ENCODE peak calls at places on chromosome 7, in four cellular contexts. T, D, W and M are unnamed samples.

GRCh38 chr7:4747746-4748145 is 27.7 kb upstream of the AP5Z1 start:
- DNase-seq in D (no peak), W (no peak), T (no peak), M (no peak)

GRCh38 chr7:17058568-17058967 is 176.8 kb upstream of the AGR3 start:
- DNase-seq in W (no peak), T (no peak), D (no peak), M (peak; percentile 7)

GRCh38 chr7:46003161-46003560 is 82.1 kb upstream of the IGFBP3 start:
- DNase-seq in T (no peak), W (no peak), D (no peak), M (no peak)

GRCh38 chr7:129210989-129211312 is 13.9 kb upstream of the AHCYL2 start:
- DNase-seq in W (no peak), T (no peak), D (no peak), M (no peak)

GRCh38 chr7:17690030-17690429 is 250.3 kb downstream of the SNX13 start:
- DNase-seq in W (no peak), D (no peak), T (no peak), M (peak; percentile 59)

GRCh38 chr7:102412548-102412947 is 16.4 kb downstream of the PRKRIP1 start:
- DNase-seq in W (peak; percentile 55), T (peak; percentile 71), D (no peak), M (no peak)

GRCh38 chr7:24715661-24716479 is 41.4 kb downstream of the GSDME start:
- DNase-seq in T (no peak), D (no peak), W (no peak), M (peak; percentile 47)

GRCh38 chr7:36970551-36971514 is 246.5 kb upstream of the AOAH start:
- DNase-seq in W (no peak), T (no peak), D (no peak), M (no peak)

GRCh38 chr7:8408871-8409270 is 24.5 kb upstream of the NXPH1 start:
- DNase-seq in T (no peak), W (no peak), D (no peak), M (no peak)

GRCh38 chr7:136348542-136348941 is 371.4 kb upstream of the MTPN start:
- DNase-seq in T (no peak), D (no peak), W (peak; percentile 87), M (no peak)

GRCh38 chr7:44177570-44178131 is 11.6 kb downstream of the GCK start:
- DNase-seq in W (peak; percentile 57), T (no peak), D (no peak), M (peak; percentile 82)

GRCh38 chr7:155190608-155191536 is 106.8 kb upstream of the INSIG1 start:
- DNase-seq in D (no peak), W (no peak), T (no peak), M (no peak)

GRCh38 chr7:107996072-107996824 is 6.7 kb downstream of the LAMB1 start:
- DNase-seq in W (no peak), D (no peak), T (no peak), M (no peak)

GRCh38 chr7:27201231-27202017 is 1.5 kb upstream of the HOXA13 start:
- DNase-seq in T (peak; percentile 18), D (peak; percentile 67), W (no peak), M (no peak)

GRCh38 chr7:77855371-77856083 is 57.0 kb downstream of the PHTF2 start:
- DNase-seq in T (peak; percentile 19), D (no peak), W (peak; percentile 83), M (no peak)

GRCh38 chr7:17599733-17600685 is 301.6 kb downstream of the AHR start:
- DNase-seq in T (no peak), W (no peak), D (no peak), M (peak; percentile 60)

GRCh38 chr7:101271021-101271420 is 26.1 kb upstream of the FIS1 start:
- DNase-seq in W (no peak), T (no peak), D (no peak), M (no peak)

GRCh38 chr7:47947355-47947749 is 914 bp downstream of the PKD1L1 start:
- DNase-seq in D (no peak), W (no peak), T (no peak), M (no peak)

GRCh38 chr7:108072116-108072515 is 58.0 kb downstream of the LAMB4 start:
- DNase-seq in T (no peak), D (no peak), W (no peak), M (no peak)

GRCh38 chr7:46682841-46683624 is 762.0 kb upstream of the IGFBP3 start:
- DNase-seq in W (no peak), D (no peak), T (no peak), M (peak; percentile 27)

GRCh38 chr7:45970454-45970853 is 49.4 kb upstream of the IGFBP3 start:
- DNase-seq in T (no peak), W (no peak), D (no peak), M (no peak)

GRCh38 chr7:99386584-99387238 is 12.2 kb downstream of the ARPC1B start:
- DNase-seq in D (no peak), T (no peak), W (no peak), M (no peak)

GRCh38 chr7:122383934-122384333 is 79.4 kb upstream of the FEZF1 start:
- DNase-seq in D (no peak), W (no peak), T (no peak), M (no peak)

GRCh38 chr7:27641576-27642230 is 21.0 kb downstream of the HIBADH start:
- DNase-seq in W (no peak), T (no peak), D (no peak), M (peak; percentile 33)

GRCh38 chr7:5452937-5453540 is 29.4 kb upstream of the TNRC18 start:
- DNase-seq in D (no peak), T (no peak), W (peak; percentile 71), M (peak; percentile 82)

GRCh38 chr7:55111007-55111406 is 92.2 kb downstream of the EGFR start:
- DNase-seq in D (no peak), W (no peak), T (no peak), M (no peak)

GRCh38 chr7:44980393-44981034 is 1.7 kb upstream of the MYO1G start:
- DNase-seq in W (peak; percentile 50), T (peak; percentile 60), D (no peak), M (no peak)

DNA sequence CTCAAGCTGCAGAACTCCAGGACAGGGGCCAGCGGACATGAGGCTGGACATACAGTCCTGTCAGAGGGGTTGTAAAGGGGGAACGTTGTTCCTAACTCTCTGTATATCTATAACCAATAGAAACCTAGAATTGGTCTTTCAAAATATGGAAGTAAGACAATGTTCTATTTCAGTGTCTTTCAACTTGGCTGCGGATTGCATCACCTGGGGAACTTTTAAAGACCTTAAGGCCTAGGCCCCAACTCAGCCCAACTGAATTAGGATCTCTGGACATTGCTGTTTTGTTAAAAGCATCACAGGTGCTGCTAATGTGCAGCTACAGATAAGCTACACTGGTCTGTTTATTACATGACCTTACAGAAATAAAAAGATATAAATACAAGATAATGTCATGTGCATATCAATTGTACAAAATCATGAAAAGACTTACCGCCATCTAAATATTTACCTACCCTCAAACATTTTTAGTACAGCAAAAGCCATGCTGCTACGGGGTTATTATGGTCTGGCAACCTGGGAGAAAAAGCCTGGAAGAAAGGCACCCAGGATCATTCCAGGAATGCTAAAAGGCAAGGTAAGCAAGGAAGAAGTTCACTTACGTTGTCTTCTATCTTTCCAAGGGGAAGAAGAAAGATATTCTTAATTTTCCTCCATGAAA is 169.1 kb downstream of the RAPGEF5 start:
- DNase-seq in W (no peak), T (no peak), D (no peak), M (no peak)
- TF ChIP-seq POLR2A in W (no peak), T (no peak), D (no peak), M (no peak)

GRCh38 chr7:111561909-111562732 is at the start of gene IMMP2L:
- DNase-seq in W (peak; percentile 90), T (peak; percentile 85), D (peak; percentile 90), M (peak; percentile 78)
- TF ChIP-seq POLR2A in W (peak; percentile 51), T (peak; percentile 60), D (peak; percentile 47), M (peak; percentile 58)

GRCh38 chr7:130875265-130875741 is 141.3 kb upstream of the KLF14 start:
- DNase-seq in W (peak; percentile 58), T (peak; percentile 44), D (no peak), M (no peak)
- TF ChIP-seq POLR2A in W (no peak), T (no peak), D (no peak), M (no peak)

DNA sequence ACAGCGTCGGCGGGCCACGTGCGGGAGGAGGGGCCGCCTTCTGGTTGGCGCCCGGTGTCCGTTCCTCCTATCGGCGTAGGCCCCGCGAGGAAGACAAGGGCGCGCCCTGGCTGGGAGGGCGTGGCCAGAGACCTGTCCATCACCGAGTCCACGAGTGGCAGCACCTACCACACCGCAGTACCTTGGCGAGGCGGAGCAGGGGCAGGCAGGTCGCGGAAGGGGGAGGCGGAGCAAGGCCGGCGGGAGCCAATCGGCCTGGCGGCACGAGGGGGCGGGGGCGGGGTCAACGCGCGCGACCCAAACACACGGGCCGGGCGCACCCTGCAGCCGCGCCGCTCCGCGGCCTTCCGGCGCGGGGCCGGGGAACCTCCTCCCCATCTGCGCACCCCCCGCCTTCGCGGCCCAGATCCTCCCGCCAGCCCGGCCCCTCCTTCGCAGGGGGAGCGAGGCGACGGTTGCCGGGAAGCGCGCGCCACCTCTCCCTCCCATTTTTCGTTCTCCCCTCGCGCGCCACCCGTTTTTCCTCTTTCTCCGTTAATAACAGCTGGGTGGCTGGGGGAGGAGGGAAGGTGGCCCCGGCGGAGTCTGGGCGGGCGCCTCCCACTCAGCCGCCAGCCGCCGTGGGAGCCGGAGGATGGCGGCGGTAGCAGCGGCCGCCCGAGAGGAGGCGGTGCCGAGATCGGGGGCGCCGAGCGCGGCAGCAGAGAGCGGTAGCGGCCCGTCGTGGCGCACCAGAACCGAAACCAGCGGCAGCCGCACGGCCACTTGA is at the start of gene ZNRF2:
- DNase-seq in D (peak; percentile 99), T (peak; percentile 100), W (peak; percentile 100), M (peak; percentile 99)
- TF ChIP-seq POLR2A in D (peak; percentile 9), T (peak; percentile 54), W (no peak), M (peak; percentile 68)